ENCODE peak calls at places on chromosomes 4 and X, in seven cellular contexts. K is psoas muscle, S is kidney epithelial cell, B is thoracic aorta, Y is lower lobe of right lung, V is ovary, H is trophoblast cell. E is an unnamed sample.
A peak's percentile ranks its signal among the peaks of the same experiment; 100 is the strongest.

GRCh38 chr4:157115613-157116340 is 39.8 kb downstream of the GLRB start:
- DNase-seq in B (no peak), S (peak; percentile 61), V (no peak), K (no peak), H (peak; percentile 45), Y (no peak), E (no peak)

GRCh38 chrX:136933617-136934145 is 53.2 kb upstream of the RBMX start:
- DNase-seq in V (no peak), K (no peak), H (no peak), B (no peak), S (no peak), Y (no peak), E (no peak)

GRCh38 chrX:153482376-153483015 is 12.1 kb upstream of the HAUS7 start:
- DNase-seq in V (no peak), B (no peak), H (no peak), S (no peak), Y (no peak), K (no peak), E (no peak)

GRCh38 chr4:139599594-139600374 is 43.8 kb upstream of the SETD7 start:
- DNase-seq in H (peak; percentile 26), S (no peak), Y (no peak), K (no peak), B (no peak), V (no peak), E (no peak)

GRCh38 chrX:119062750-119063374 is 9.9 kb upstream of the CT47C1 start:
- DNase-seq in K (no peak), Y (no peak), B (no peak), H (peak; percentile 1), S (no peak), V (no peak), E (no peak)

GRCh38 chrX:97844943-97845342 is 961.2 kb downstream of the RPA4 start:
- DNase-seq in H (no peak), Y (no peak), B (no peak), S (no peak), V (no peak), K (no peak), E (no peak)

GRCh38 chrX:29496636-29497180 is 718.7 kb upstream of the MAGEB2 start:
- DNase-seq in V (no peak), H (no peak), S (no peak), K (no peak), Y (no peak), B (no peak), E (no peak)

GRCh38 chr4:1509366-1509765 is 103.1 kb upstream of the NKX1-1 start:
- DNase-seq in K (peak; percentile 36), H (no peak), V (no peak), S (no peak), Y (peak; percentile 35), B (no peak), E (no peak)

GRCh38 chrX:132022115-132022862 is 813 bp upstream of the STK26 start:
- DNase-seq in K (peak; percentile 34), V (no peak), S (no peak), Y (no peak), H (peak; percentile 34), B (no peak), E (no peak)

GRCh38 chr4:15443770-15444169 is 15.9 kb downstream of the C1QTNF7 start:
- DNase-seq in V (no peak), K (no peak), S (no peak), Y (no peak), B (no peak), H (no peak), E (no peak)

GRCh38 chr4:85028910-85029309 is 62.4 kb upstream of the WDFY3 start:
- DNase-seq in H (peak; percentile 95), B (no peak), S (no peak), K (no peak), V (no peak), Y (no peak), E (no peak)

GRCh38 chr4:104491826-104492771 is 2.6 kb downstream of the CXXC4 start:
- DNase-seq in Y (no peak), V (no peak), S (no peak), B (no peak), H (peak; percentile 7), K (no peak), E (no peak)

GRCh38 chrX:12890467-12890866 is 16.0 kb upstream of the TLR8 start:
- DNase-seq in B (no peak), H (no peak), S (no peak), V (no peak), K (no peak), Y (no peak), E (no peak)

GRCh38 chrX:110212299-110212698 is 105.6 kb downstream of the AMMECR1 start:
- DNase-seq in V (no peak), Y (no peak), H (peak; percentile 5), B (no peak), K (no peak), S (no peak), E (no peak)

GRCh38 chr4:145083891-145084640 is 13.9 kb downstream of the ANAPC10 start:
- DNase-seq in B (no peak), S (peak; percentile 56), H (peak; percentile 84), V (no peak), K (no peak), Y (no peak), E (no peak)

GRCh38 chr4:25031077-25031606 is 396 bp upstream of the LGI2 start:
- DNase-seq in H (peak; percentile 19), S (no peak), K (no peak), V (peak; percentile 34), Y (no peak), B (no peak), E (no peak)

GRCh38 chr4:5746829-5747745 is 36.1 kb downstream of the EVC start:
- DNase-seq in K (no peak), S (no peak), V (no peak), H (peak; percentile 43), B (no peak), Y (no peak), E (no peak)

GRCh38 chr4:41455215-41455614 is 82.7 kb upstream of the LIMCH1 start:
- DNase-seq in K (no peak), B (no peak), Y (no peak), V (no peak), H (peak; percentile 49), S (no peak), E (no peak)

GRCh38 chr4:150972592-150972991 is 42.5 kb downstream of the LRBA start:
- DNase-seq in V (no peak), B (no peak), H (no peak), Y (no peak), K (no peak), S (no peak), E (no peak)

GRCh38 chr4:856468-856901 is 30.6 kb upstream of the CPLX1 start:
- DNase-seq in Y (peak; percentile 24), S (no peak), V (no peak), H (no peak), B (no peak), K (peak; percentile 32), E (no peak)

GRCh38 chrX:144612076-144612475 is 635.2 kb upstream of the SPANXN1 start:
- DNase-seq in Y (no peak), V (no peak), H (no peak), B (no peak), K (no peak), S (no peak), E (no peak)

GRCh38 chr4:140764785-140765392 is 8.7 kb upstream of the TBC1D9 start:
- DNase-seq in B (no peak), K (no peak), S (no peak), H (peak; percentile 79), Y (no peak), V (no peak), E (no peak)

GRCh38 chr4:113945906-113946305 is 33.5 kb downstream of the ARSJ start:
- DNase-seq in V (no peak), K (no peak), B (no peak), Y (no peak), H (no peak), S (no peak), E (no peak)
- H3K36me3 ChIP-seq in V (no peaks in the 10 kb centered on the region), K (no peaks in the 10 kb centered on the region), B (no peaks in the 10 kb centered on the region), Y (no peaks in the 10 kb centered on the region), H (no peaks in the 10 kb centered on the region), S (no peaks in the 10 kb centered on the region), E (no peaks in the 10 kb centered on the region)

GRCh38 chr4:76125816-76126215 is 22.4 kb downstream of the NUP54 start:
- DNase-seq in V (no peak), B (no peak), H (no peak), S (no peak), Y (no peak), K (no peak), E (no peak)
- H3K36me3 ChIP-seq in V (no peaks in the 10 kb centered on the region), B (peaks cover 17% of the 10 kb centered on the region), H (peaks cover 11% of the 10 kb centered on the region), S (no peaks in the 10 kb centered on the region), Y (peaks cover 68% of the 10 kb centered on the region), K (peaks cover 67% of the 10 kb centered on the region), E (no peaks in the 10 kb centered on the region)

DNA sequence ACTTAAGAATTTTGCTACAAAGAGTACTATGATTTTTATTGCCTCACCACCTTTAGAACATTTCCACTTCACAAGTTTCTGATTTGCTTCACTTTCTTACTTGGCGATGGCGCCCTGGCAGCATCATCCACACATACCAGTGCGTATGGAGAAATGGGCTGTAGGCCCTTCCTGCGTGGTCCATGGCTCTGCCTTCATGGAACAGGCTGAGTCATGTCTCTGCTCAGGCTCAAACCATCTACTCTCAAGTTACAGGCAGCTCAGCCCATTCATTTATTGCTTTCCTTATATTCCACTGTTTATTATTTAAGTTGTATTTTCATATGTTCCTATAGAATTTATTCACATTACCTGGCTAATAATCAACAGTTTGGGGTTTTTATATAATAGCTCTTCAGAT is 21.1 kb downstream of the CASP3 start:
- DNase-seq in V (no peak), Y (no peak), H (no peak), B (no peak), S (no peak), K (no peak), E (no peak)
- H3K36me3 ChIP-seq in V (peaks cover 3% of the 10 kb centered on the region), Y (peaks cover 52% of the 10 kb centered on the region), H (peaks cover 14% of the 10 kb centered on the region), B (peaks cover 45% of the 10 kb centered on the region), S (peaks cover 1% of the 10 kb centered on the region), K (peaks cover 81% of the 10 kb centered on the region), E (no peaks in the 10 kb centered on the region)

GRCh38 chr4:4271912-4272311 is 18.0 kb downstream of the LYAR start:
- DNase-seq in S (no peak), B (no peak), V (no peak), K (no peak), H (peak; percentile 40), Y (peak; percentile 81), E (no peak)

GRCh38 chr4:4277531-4277930 is 12.4 kb downstream of the LYAR start:
- DNase-seq in K (no peak), S (no peak), H (no peak), Y (no peak), B (no peak), V (no peak), E (no peak)

GRCh38 chr4:4270529-4270928 is 19.4 kb downstream of the LYAR start:
- DNase-seq in H (no peak), K (no peak), V (no peak), Y (no peak), S (no peak), B (no peak), E (no peak)

GRCh38 chr4:4269856-4270255 is 20.1 kb downstream of the LYAR start:
- DNase-seq in B (no peak), S (no peak), V (no peak), K (no peak), Y (no peak), H (no peak), E (no peak)

GRCh38 chr4:4274226-4274625 is 15.7 kb downstream of the LYAR start:
- DNase-seq in H (no peak), K (no peak), B (no peak), Y (peak; percentile 59), V (no peak), S (no peak), E (no peak)
- H3K36me3 ChIP-seq in H (peaks cover 30% of the 10 kb centered on the region), K (peaks cover 86% of the 10 kb centered on the region), B (peaks cover 32% of the 10 kb centered on the region), Y (peaks cover 96% of the 10 kb centered on the region), V (no peaks in the 10 kb centered on the region), S (no peaks in the 10 kb centered on the region), E (no peaks in the 10 kb centered on the region)